ENCODE peak calls at places on chromosomes 12 and 14, in four cellular contexts. U is hepatic stellate cell, O is fibroblast of mammary gland, Z is PC-9. Y is an unnamed sample.

GRCh38 chr12:96698521-96698920 is 208.5 kb upstream of the NEDD1 start:
- DNase-seq in U (no peak), O (no peak), Z (no peak), Y (no peak)

GRCh38 chr12:22443379-22444316 is 100.7 kb downstream of the C2CD5 start:
- DNase-seq in U (peak), O (peak), Z (peak), Y (peak)

GRCh38 chr12:59164226-59164625 is 243.9 kb upstream of the LRIG3 start:
- DNase-seq in U (no peak), O (no peak), Z (peak), Y (no peak)

GRCh38 chr14:51328089-51328941 is 88.3 kb downstream of the TMX1 start:
- DNase-seq in U (peak), O (peak), Z (no peak), Y (peak)

GRCh38 chr12:12885060-12885792 is 6.1 kb upstream of the GPRC5A start:
- DNase-seq in U (no peak), O (no peak), Z (no peak), Y (no peak)

GRCh38 chr14:36658091-36659009 is 3.3 kb upstream of the PAX9 start:
- DNase-seq in U (no peak), O (no peak), Z (no peak), Y (no peak)

GRCh38 chr14:61341275-61342210 is 20.2 kb downstream of the PRKCH start:
- DNase-seq in U (no peak), O (no peak), Z (no peak), Y (no peak)

GRCh38 chr12:30692470-30692869 is 3.2 kb downstream of the IPO8 start:
- DNase-seq in U (no peak), O (peak), Z (no peak), Y (peak)

GRCh38 chr14:55814873-55815272 is 234.9 kb downstream of the KTN1 start:
- DNase-seq in U (no peak), O (peak), Z (no peak), Y (peak)